ENCODE peak calls at places on chromosomes 12 and 14, in nine cellular contexts. W, A, T, C, R, N, Q, H and Y are unnamed samples.

GRCh38 chr14:67837011-67837624 is 17.5 kb downstream of the RAD51B start:
- DNase-seq in W (peak), H (peak), N (peak), Q (peak), T (no peak), A (peak), C (peak), R (peak), Y (no peak)

GRCh38 chr14:21168055-21168454 is 12.2 kb upstream of the OR5AU1 start:
- DNase-seq in C (no peak), W (no peak), R (peak), H (no peak), A (no peak), T (no peak), N (no peak), Q (no peak), Y (no peak)

GRCh38 chr12:12333980-12334709 is 15.9 kb downstream of the MANSC1 start:
- DNase-seq in T (peak), Q (peak), H (no peak), N (peak), W (no peak), C (peak), A (peak), R (peak), Y (no peak)

GRCh38 chr14:72902802-72903530 is 9.1 kb upstream of the DPF3 start:
- DNase-seq in C (no peak), H (no peak), T (no peak), A (no peak), N (no peak), R (peak), Q (no peak), W (no peak), Y (no peak)

GRCh38 chr12:115752151-115752550 is 525.3 kb downstream of the MED13L start:
- DNase-seq in T (no peak), W (peak), A (no peak), H (no peak), N (no peak), Q (no peak), C (no peak), R (peak), Y (no peak)

GRCh38 chr14:39488600-39488999 is 56.4 kb upstream of the FBXO33 start:
- DNase-seq in R (no peak), T (no peak), W (no peak), A (peak), N (no peak), H (peak), C (no peak), Q (no peak), Y (no peak)

GRCh38 chr12:96091833-96092232 is 56.4 kb upstream of the LTA4H start:
- DNase-seq in A (no peak), T (no peak), C (no peak), Q (no peak), H (no peak), W (no peak), N (no peak), R (no peak), Y (no peak)

GRCh38 chr14:72824051-72824450 is 69.8 kb downstream of the DPF3 start:
- DNase-seq in H (no peak), R (no peak), Q (no peak), A (no peak), T (no peak), C (no peak), N (no peak), W (no peak), Y (no peak)